ENCODE peak calls at places on chromosomes 6 and 20, in ten cellular contexts. H is activated effector memory CD4-positive, alpha-beta T cell treated with Interleukin-2 at 50 U/mL for 16 hours; C is mucosa of descending colon; L is nucleus accumbens; G is mammary epithelial cell; Q is COLO829; K is central memory CD4-positive, alpha-beta T cell; V is myocyte; M is heart left ventricle; T is NCI-H1436 treated with DMSO at 0.1 percent for 48 hours. F is an unnamed sample.
A peak's percentile ranks its signal among the peaks of the same experiment; 100 is the strongest.

GRCh38 chr6:136439514-136440186 is 110.6 kb downstream of the MAP7 start:
- DNase-seq in H (no peak), C (peak; percentile 55), L (no peak), G (no peak), Q (no peak), K (no peak), V (no peak), M (no peak), T (no peak), F (no peak)

GRCh38 chr6:105795913-105796517 is 290.1 kb upstream of the PRDM1 start:
- DNase-seq in H (no peak), C (no peak), L (no peak), G (no peak), Q (no peak), K (no peak), V (no peak), M (no peak), T (no peak), F (no peak)

GRCh38 chr20:1391640-1392442 is 1.0 kb downstream of the FKBP1A start:
- DNase-seq in H (no peak), C (peak; percentile 46), L (no peak), G (peak; percentile 64), Q (no peak), K (no peak), V (no peak), M (no peak), T (no peak), F (no peak)

GRCh38 chr6:7169296-7169721 is 61.5 kb downstream of the RREB1 start:
- DNase-seq in H (no peak), C (no peak), L (no peak), G (no peak), Q (no peak), K (no peak), V (peak; percentile 66), M (peak; percentile 80), T (no peak), F (no peak)

GRCh38 chr20:17654649-17655285 is 27.3 kb downstream of the RRBP1 start:
- DNase-seq in H (no peak), C (peak; percentile 72), L (no peak), G (no peak), Q (peak; percentile 59), K (no peak), V (peak; percentile 55), M (no peak), T (no peak), F (no peak)

GRCh38 chr20:36384022-36384619 is 78.0 kb downstream of the DLGAP4 start:
- DNase-seq in H (no peak), C (peak; percentile 44), L (no peak), G (peak; percentile 30), Q (no peak), K (peak; percentile 5), V (peak; percentile 60), M (no peak), T (no peak), F (no peak)

GRCh38 chr6:149015877-149016525 is 269.2 kb downstream of the UST start:
- DNase-seq in H (no peak), C (no peak), L (no peak), G (no peak), Q (no peak), K (no peak), V (no peak), M (no peak), T (no peak), F (no peak)

GRCh38 chr6:29631860-29632731 is 887 bp downstream of the GABBR1 start:
- DNase-seq in H (peak; percentile 48), C (peak; percentile 56), L (peak; percentile 69), G (peak; percentile 52), Q (no peak), K (peak; percentile 61), V (peak; percentile 45), M (peak; percentile 85), T (peak; percentile 12), F (no peak)

GRCh38 chr20:11207749-11208502 is 534.1 kb upstream of the JAG1 start:
- DNase-seq in H (no peak), C (no peak), L (no peak), G (peak; percentile 96), Q (peak; percentile 93), K (no peak), V (peak; percentile 39), M (no peak), T (no peak), F (no peak)

GRCh38 chr20:39067526-39068216 is 105.5 kb downstream of the DHX35 start:
- DNase-seq in H (no peak), C (no peak), L (no peak), G (peak; percentile 32), Q (no peak), K (no peak), V (no peak), M (no peak), T (no peak), F (no peak)

GRCh38 chr20:8602389-8603116 is 466.3 kb upstream of the PLCB4 start:
- DNase-seq in H (no peak), C (no peak), L (no peak), G (no peak), Q (no peak), K (no peak), V (no peak), M (no peak), T (no peak), F (no peak)

GRCh38 chr6:13776602-13777001 is 37.8 kb downstream of the MCUR1 start:
- DNase-seq in H (no peak), C (no peak), L (no peak), G (no peak), Q (no peak), K (no peak), V (no peak), M (no peak), T (no peak), F (no peak)

GRCh38 chr6:52454556-52454955 is 34.4 kb downstream of the EFHC1 start:
- DNase-seq in H (no peak), C (no peak), L (no peak), G (peak; percentile 85), Q (no peak), K (no peak), V (peak; percentile 17), M (no peak), T (no peak), F (no peak)

GRCh38 chr20:50921055-50921454 is 10.2 kb downstream of the ADNP start:
- DNase-seq in H (no peak), C (no peak), L (no peak), G (peak; percentile 35), Q (no peak), K (no peak), V (no peak), M (no peak), T (no peak), F (no peak)

GRCh38 chr6:80469977-80470376 is 363.5 kb downstream of the BCKDHB start:
- DNase-seq in H (no peak), C (no peak), L (no peak), G (no peak), Q (no peak), K (no peak), V (peak; percentile 74), M (no peak), T (no peak), F (no peak)

GRCh38 chr20:38961530-38962043 is 557 bp upstream of the DHX35 start:
- DNase-seq in H (no peak), C (peak; percentile 31), L (no peak), G (no peak), Q (no peak), K (no peak), V (no peak), M (no peak), T (no peak), F (no peak)

GRCh38 chr6:40906759-40907158 is 132.3 kb downstream of the UNC5CL start:
- DNase-seq in H (no peak), C (no peak), L (no peak), G (peak; percentile 82), Q (no peak), K (no peak), V (no peak), M (no peak), T (no peak), F (no peak)

GRCh38 chr6:62246087-62246486 is 39.9 kb downstream of the KHDRBS2 start:
- DNase-seq in H (no peak), C (no peak), L (no peak), G (no peak), Q (no peak), K (no peak), V (no peak), M (no peak), T (no peak), F (no peak)

GRCh38 chr6:149128489-149129145 is 188.9 kb upstream of the TAB2 start:
- DNase-seq in H (peak; percentile 42), C (no peak), L (no peak), G (no peak), Q (no peak), K (no peak), V (no peak), M (no peak), T (no peak), F (no peak)

GRCh38 chr6:37696220-37696840 is 1.4 kb downstream of the MDGA1 start:
- DNase-seq in H (peak; percentile 8), C (no peak), L (no peak), G (peak; percentile 33), Q (no peak), K (peak; percentile 13), V (peak; percentile 56), M (no peak), T (no peak), F (no peak)

GRCh38 chr6:69220293-69220847 is 576.4 kb downstream of the LMBRD1 start:
- DNase-seq in H (no peak), C (no peak), L (no peak), G (no peak), Q (no peak), K (no peak), V (no peak), M (no peak), T (no peak), F (no peak)

GRCh38 chr6:11258260-11259237 is 26.1 kb upstream of the NEDD9 start:
- DNase-seq in H (peak; percentile 44), C (peak; percentile 44), L (no peak), G (no peak), Q (no peak), K (peak; percentile 65), V (no peak), M (no peak), T (no peak), F (no peak)

GRCh38 chr6:85323435-85324040 is 126.3 kb upstream of the NT5E start:
- DNase-seq in H (peak; percentile 9), C (peak; percentile 92), L (peak; percentile 64), G (peak; percentile 66), Q (peak; percentile 40), K (peak; percentile 39), V (peak; percentile 83), M (no peak), T (peak; percentile 27), F (peak; percentile 36)

GRCh38 chr20:54250691-54251090 is 42.8 kb downstream of the PFDN4 start:
- DNase-seq in H (no peak), C (no peak), L (no peak), G (no peak), Q (peak; percentile 28), K (no peak), V (no peak), M (no peak), T (no peak), F (no peak)

GRCh38 chr6:11710968-11711643 is 67.5 kb downstream of the ADTRP start:
- DNase-seq in H (no peak), C (no peak), L (no peak), G (no peak), Q (no peak), K (no peak), V (no peak), M (no peak), T (no peak), F (no peak)